ENCODE peak calls at places on chromosome 5, in seven cellular contexts. P is CD4-positive, CD25-positive, alpha-beta regulatory T cell; G is right lobe of liver; S is right cardiac atrium; Q is RWPE1; V is epithelial cell of prostate; N is dorsolateral prefrontal cortex. O is an unnamed sample.

GRCh38 chr5:39209924-39210323 is 9.4 kb downstream of the FYB1 start:
- DNase-seq in Q (no peak), N (no peak), S (peak; percentile 57), V (no peak), P (peak; percentile 65), G (no peak), O (peak; percentile 84)

GRCh38 chr5:134467231-134467630 is 55.5 kb upstream of the CDKN2AIPNL start:
- DNase-seq in Q (no peak), V (no peak), S (no peak), N (no peak), P (no peak), G (no peak), O (no peak)

GRCh38 chr5:141879941-141880738 is 1.9 kb upstream of the PCDH1 start:
- DNase-seq in S (no peak), V (no peak), P (no peak), Q (no peak), G (peak; percentile 38), N (peak; percentile 69), O (no peak)

GRCh38 chr5:171750316-171750788 is 35.3 kb upstream of the SMIM23 start:
- DNase-seq in P (no peak), G (no peak), V (no peak), N (no peak), Q (no peak), S (peak; percentile 88), O (no peak)

GRCh38 chr5:67058998-67059746 is 137.4 kb downstream of the CD180 start:
- DNase-seq in P (no peak), V (no peak), N (no peak), Q (no peak), S (peak; percentile 72), G (no peak), O (no peak)

GRCh38 chr5:368162-369084 is 46.9 kb downstream of the AHRR start:
- DNase-seq in V (no peak), G (peak; percentile 29), S (peak; percentile 57), N (no peak), Q (no peak), P (no peak), O (no peak)

GRCh38 chr5:137395011-137395755 is 103.9 kb downstream of the SPOCK1 start:
- DNase-seq in Q (peak; percentile 53), G (no peak), V (no peak), P (no peak), S (no peak), N (no peak), O (no peak)

GRCh38 chr5:1298723-1299510 is 4.0 kb upstream of the TERT start:
- DNase-seq in S (no peak), N (no peak), P (no peak), V (no peak), Q (no peak), G (peak; percentile 35), O (no peak)

GRCh38 chr5:154614125-154614524 is 136.1 kb upstream of the HAND1 start:
- DNase-seq in V (no peak), N (no peak), Q (no peak), G (no peak), S (no peak), P (no peak), O (no peak)

GRCh38 chr5:19903611-19904010 is 84.4 kb downstream of the CDH18 start:
- DNase-seq in S (no peak), N (no peak), V (no peak), Q (no peak), G (no peak), P (no peak), O (no peak)

GRCh38 chr5:141050622-141051525 is at the start of gene PCDHB1:
- DNase-seq in V (no peak), Q (no peak), G (no peak), S (no peak), N (no peak), P (no peak), O (no peak)

GRCh38 chr5:75639912-75640311 is 28.7 kb downstream of the ANKDD1B start:
- DNase-seq in G (no peak), P (no peak), S (no peak), N (no peak), V (no peak), Q (no peak), O (no peak)

GRCh38 chr5:36552626-36553393 is 53.6 kb upstream of the SLC1A3 start:
- DNase-seq in S (no peak), V (no peak), Q (peak; percentile 10), N (no peak), P (no peak), G (no peak), O (no peak)

GRCh38 chr5:81513982-81514381 is 120.0 kb upstream of the ACOT12 start:
- DNase-seq in V (no peak), Q (peak; percentile 37), P (no peak), G (no peak), N (no peak), S (no peak), O (no peak)

GRCh38 chr5:137143244-137143605 is 355.9 kb downstream of the SPOCK1 start:
- DNase-seq in S (no peak), V (no peak), P (no peak), G (no peak), Q (no peak), N (no peak), O (no peak)

GRCh38 chr5:138438003-138438723 is 694 bp upstream of the REEP2 start:
- DNase-seq in G (no peak), Q (peak; percentile 48), V (no peak), N (no peak), P (no peak), S (peak; percentile 56), O (no peak)

GRCh38 chr5:137155621-137156020 is 343.5 kb downstream of the SPOCK1 start:
- DNase-seq in V (no peak), Q (no peak), G (no peak), S (no peak), P (no peak), N (no peak), O (no peak)

DNA sequence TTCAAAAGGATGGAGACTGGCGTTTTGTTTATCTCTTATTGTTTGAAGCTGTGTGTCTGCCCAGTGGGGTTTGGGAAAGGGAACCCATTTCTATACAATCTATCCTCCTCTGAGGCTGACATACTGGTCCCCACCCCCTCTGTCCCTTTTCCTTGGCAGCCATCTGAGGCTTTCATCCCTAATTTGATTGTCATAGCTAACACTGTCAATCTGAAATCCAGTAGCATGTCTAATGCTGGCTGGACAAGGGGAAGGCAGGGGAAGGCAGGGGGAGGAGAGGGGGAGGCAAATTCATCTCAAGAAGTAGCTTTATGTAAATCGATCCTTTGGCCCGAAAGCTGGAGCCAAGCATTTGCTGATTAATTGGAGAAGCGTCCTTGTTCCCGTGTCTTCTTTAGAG is 314.1 kb upstream of the PANK3 start:
- DNase-seq in S (no peak), G (no peak), N (no peak), V (no peak), P (no peak), Q (no peak), O (no peak)
- H3K27ac ChIP-seq in S (no peak overlapping the region), G (no peak overlapping the region), N (no peak overlapping the region), V (no peak overlapping the region), P (no peak overlapping the region), Q (no peak overlapping the region), O (no peak overlapping the region)

GRCh38 chr5:59746261-59746765 is 147.2 kb downstream of the PDE4D start:
- DNase-seq in G (no peak), P (no peak), N (no peak), S (no peak), Q (peak; percentile 64), V (peak; percentile 51), O (no peak)
- H3K27ac ChIP-seq in G (no peak overlapping the region), P (no peak overlapping the region), N (no peak overlapping the region), S (no peak overlapping the region), Q (peak overlapping the region; percentile 88), V (peak overlapping the region; percentile 92), O (no peak overlapping the region)

DNA sequence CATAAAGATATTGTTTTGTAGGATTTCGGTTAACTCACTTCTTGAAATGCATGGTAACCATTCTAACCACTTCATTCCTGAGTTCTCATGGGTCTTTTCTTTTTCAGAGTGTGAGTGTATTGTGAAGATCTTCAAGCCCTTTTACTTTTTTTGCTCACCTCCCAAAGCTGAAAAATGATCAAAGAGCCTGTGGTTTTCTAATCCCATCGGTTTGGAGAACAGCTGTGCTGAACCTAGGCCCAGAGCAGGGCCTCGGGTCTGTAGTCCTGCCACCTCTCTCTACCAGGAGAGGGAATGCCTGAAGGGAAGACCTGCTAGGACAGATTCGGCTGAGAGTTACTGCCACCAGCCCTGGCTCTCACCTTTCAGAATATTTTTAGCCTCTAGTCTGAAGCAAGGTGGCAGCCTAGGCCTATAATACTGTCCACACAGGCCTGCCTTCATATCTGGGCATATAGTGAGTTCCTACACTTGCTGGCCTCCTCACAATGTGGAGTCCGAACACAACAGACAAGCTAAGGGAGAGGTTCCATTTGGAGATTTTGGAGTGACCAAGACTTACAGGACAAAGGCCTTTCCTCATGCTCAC is 13.8 kb downstream of the RGMB start:
- DNase-seq in G (no peak), P (no peak), N (no peak), Q (no peak), V (no peak), S (no peak), O (no peak)
- H3K27ac ChIP-seq in G (no peak overlapping the region), P (no peak overlapping the region), N (no peak overlapping the region), Q (peak overlapping the region; percentile 59), V (peak overlapping the region; percentile 53), S (no peak overlapping the region), O (no peak overlapping the region)

GRCh38 chr5:113218200-113218599 is 216.6 kb downstream of the TSSK1B start:
- DNase-seq in P (no peak), V (no peak), S (peak; percentile 55), G (peak; percentile 87), N (no peak), Q (no peak), O (no peak)
- H3K27ac ChIP-seq in P (no peak overlapping the region), V (no peak overlapping the region), S (peak overlapping the region; percentile 97), G (peak overlapping the region; percentile 76), N (no peak overlapping the region), Q (no peak overlapping the region), O (no peak overlapping the region)

GRCh38 chr5:147453901-147454814 is 55.7 kb downstream of the DPYSL3 start:
- DNase-seq in G (peak; percentile 80), P (peak; percentile 32), V (peak; percentile 8), N (peak; percentile 73), Q (peak; percentile 81), S (peak; percentile 97), O (peak; percentile 66)
- H3K27ac ChIP-seq in G (no peak overlapping the region), P (no peak overlapping the region), V (no peak overlapping the region), N (peak overlapping the region; percentile 68), Q (peak overlapping the region; percentile 89), S (peak overlapping the region; percentile 81), O (no peak overlapping the region)

GRCh38 chr5:173885481-173886010 is 2.6 kb upstream of the CPEB4 start:
- DNase-seq in V (no peak), S (no peak), G (no peak), Q (no peak), N (no peak), P (no peak), O (peak; percentile 14)
- H3K27ac ChIP-seq in V (peak overlapping the region; percentile 39), S (peak overlapping the region; percentile 38), G (no peak overlapping the region), Q (no peak overlapping the region), N (no peak overlapping the region), P (peak overlapping the region; percentile 70), O (no peak overlapping the region)

GRCh38 chr5:150318613-150319483 is 16.1 kb upstream of the ARSI start:
- DNase-seq in V (peak; percentile 88), Q (peak; percentile 92), G (no peak), N (no peak), P (no peak), S (no peak), O (no peak)
- H3K27ac ChIP-seq in V (peak overlapping the region; percentile 89), Q (peak overlapping the region; percentile 89), G (no peak overlapping the region), N (no peak overlapping the region), P (no peak overlapping the region), S (no peak overlapping the region), O (no peak overlapping the region)

GRCh38 chr5:163832155-163832554 is 326.7 kb downstream of the MAT2B start:
- DNase-seq in P (no peak), G (no peak), Q (no peak), S (no peak), V (no peak), N (no peak), O (no peak)
- H3K27ac ChIP-seq in P (no peak overlapping the region), G (no peak overlapping the region), Q (no peak overlapping the region), S (no peak overlapping the region), V (no peak overlapping the region), N (no peak overlapping the region), O (no peak overlapping the region)